ENCODE peak calls at places on chromosome 5, in ten cellular contexts. One of them, this sample, is unnamed.

GRCh38 chr5:54517174-54517511 is 416 bp upstream of the SNX18 start:
- DNase-seq in Peyer's patch: no peak
- DNase-seq in gastrocnemius medialis: no peak
- DNase-seq in stomach: no peak
- DNase-seq in uterus: no peak
- DNase-seq in spleen: no peak
- DNase-seq in breast epithelium: no peak
- DNase-seq in esophagus squamous epithelium: no peak
- DNase-seq in adrenal gland: no peak
- DNase-seq in heart left ventricle: no peak
- DNase-seq in this sample: no peak

GRCh38 chr5:96896806-96897205 is 20.5 kb downstream of the ERAP2 start:
- DNase-seq in esophagus squamous epithelium: no peak
- DNase-seq in adrenal gland: no peak
- DNase-seq in spleen: peak; percentile 86
- DNase-seq in heart left ventricle: no peak
- DNase-seq in breast epithelium: no peak
- DNase-seq in uterus: no peak
- DNase-seq in stomach: no peak
- DNase-seq in Peyer's patch: no peak
- DNase-seq in gastrocnemius medialis: no peak
- DNase-seq in this sample: no peak

GRCh38 chr5:123036391-123037103 is at the start of gene PPIC:
- DNase-seq in breast epithelium: peak; percentile 83
- DNase-seq in gastrocnemius medialis: peak; percentile 70
- DNase-seq in stomach: peak; percentile 89
- DNase-seq in uterus: peak; percentile 81
- DNase-seq in spleen: peak; percentile 81
- DNase-seq in esophagus squamous epithelium: no peak
- DNase-seq in heart left ventricle: peak; percentile 91
- DNase-seq in adrenal gland: peak; percentile 93
- DNase-seq in Peyer's patch: peak; percentile 95
- DNase-seq in this sample: peak; percentile 90

GRCh38 chr5:102654559-102655354 is 100.3 kb upstream of the PAM start:
- DNase-seq in spleen: no peak
- DNase-seq in esophagus squamous epithelium: no peak
- DNase-seq in stomach: no peak
- DNase-seq in breast epithelium: no peak
- DNase-seq in uterus: no peak
- DNase-seq in gastrocnemius medialis: no peak
- DNase-seq in Peyer's patch: no peak
- DNase-seq in adrenal gland: no peak
- DNase-seq in heart left ventricle: no peak
- DNase-seq in this sample: no peak

GRCh38 chr5:157520911-157521703 is 54.5 kb downstream of the ADAM19 start:
- DNase-seq in breast epithelium: no peak
- DNase-seq in stomach: no peak
- DNase-seq in esophagus squamous epithelium: no peak
- DNase-seq in gastrocnemius medialis: no peak
- DNase-seq in Peyer's patch: no peak
- DNase-seq in adrenal gland: peak; percentile 67
- DNase-seq in uterus: peak; percentile 37
- DNase-seq in heart left ventricle: peak; percentile 45
- DNase-seq in spleen: no peak
- DNase-seq in this sample: no peak

GRCh38 chr5:107401470-107402085 is 269.2 kb downstream of the EFNA5 start:
- DNase-seq in adrenal gland: no peak
- DNase-seq in Peyer's patch: no peak
- DNase-seq in heart left ventricle: no peak
- DNase-seq in breast epithelium: no peak
- DNase-seq in gastrocnemius medialis: no peak
- DNase-seq in stomach: no peak
- DNase-seq in uterus: no peak
- DNase-seq in spleen: no peak
- DNase-seq in esophagus squamous epithelium: no peak
- DNase-seq in this sample: no peak

GRCh38 chr5:171980729-171981128 is 25.7 kb downstream of the FBXW11 start:
- DNase-seq in uterus: no peak
- DNase-seq in stomach: no peak
- DNase-seq in Peyer's patch: no peak
- DNase-seq in spleen: no peak
- DNase-seq in esophagus squamous epithelium: no peak
- DNase-seq in breast epithelium: no peak
- DNase-seq in gastrocnemius medialis: no peak
- DNase-seq in heart left ventricle: no peak
- DNase-seq in adrenal gland: no peak
- DNase-seq in this sample: no peak

GRCh38 chr5:145101246-145101645 is 733.9 kb downstream of the PRELID2 start:
- DNase-seq in uterus: no peak
- DNase-seq in spleen: no peak
- DNase-seq in esophagus squamous epithelium: no peak
- DNase-seq in heart left ventricle: no peak
- DNase-seq in adrenal gland: no peak
- DNase-seq in breast epithelium: no peak
- DNase-seq in gastrocnemius medialis: no peak
- DNase-seq in Peyer's patch: no peak
- DNase-seq in stomach: no peak
- DNase-seq in this sample: peak; percentile 6

GRCh38 chr5:126031989-126032716 is 391.1 kb upstream of the GRAMD2B start:
- DNase-seq in stomach: peak; percentile 33
- DNase-seq in spleen: no peak
- DNase-seq in adrenal gland: peak; percentile 35
- DNase-seq in esophagus squamous epithelium: no peak
- DNase-seq in gastrocnemius medialis: no peak
- DNase-seq in breast epithelium: no peak
- DNase-seq in uterus: peak; percentile 23
- DNase-seq in heart left ventricle: peak; percentile 79
- DNase-seq in Peyer's patch: no peak
- DNase-seq in this sample: no peak

GRCh38 chr5:89417990-89418820 is 535.2 kb upstream of the MEF2C start:
- DNase-seq in gastrocnemius medialis: no peak
- DNase-seq in uterus: no peak
- DNase-seq in Peyer's patch: no peak
- DNase-seq in heart left ventricle: no peak
- DNase-seq in stomach: no peak
- DNase-seq in adrenal gland: no peak
- DNase-seq in spleen: no peak
- DNase-seq in esophagus squamous epithelium: no peak
- DNase-seq in breast epithelium: no peak
- DNase-seq in this sample: no peak

GRCh38 chr5:81626524-81626923 is 124.4 kb downstream of the SSBP2 start:
- DNase-seq in heart left ventricle: no peak
- DNase-seq in adrenal gland: no peak
- DNase-seq in stomach: no peak
- DNase-seq in spleen: no peak
- DNase-seq in Peyer's patch: no peak
- DNase-seq in gastrocnemius medialis: no peak
- DNase-seq in uterus: no peak
- DNase-seq in breast epithelium: no peak
- DNase-seq in esophagus squamous epithelium: no peak
- DNase-seq in this sample: no peak

GRCh38 chr5:146475906-146476305 is 28.8 kb downstream of the TCERG1 start:
- DNase-seq in gastrocnemius medialis: no peak
- DNase-seq in Peyer's patch: no peak
- DNase-seq in breast epithelium: no peak
- DNase-seq in adrenal gland: no peak
- DNase-seq in stomach: no peak
- DNase-seq in spleen: no peak
- DNase-seq in esophagus squamous epithelium: no peak
- DNase-seq in heart left ventricle: no peak
- DNase-seq in uterus: no peak
- DNase-seq in this sample: no peak

DNA sequence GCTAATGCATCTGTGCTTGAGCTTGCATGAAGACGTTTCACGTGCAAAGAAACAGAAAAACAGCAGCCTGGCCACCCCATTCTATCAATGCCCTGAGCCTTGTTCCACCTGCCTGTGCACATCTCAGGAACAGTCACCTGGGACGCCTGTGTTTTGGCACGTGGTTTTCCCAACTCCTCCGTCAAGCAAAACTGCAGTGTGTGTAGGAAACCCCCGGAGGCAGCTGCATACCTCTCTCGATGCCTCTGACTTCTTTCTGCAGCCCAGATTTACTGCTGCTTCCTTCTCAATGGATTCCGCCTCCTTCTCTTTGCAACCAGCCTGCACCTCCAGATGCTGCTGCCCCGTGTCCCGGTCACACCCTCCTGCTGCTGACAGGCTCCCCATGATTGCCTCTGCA is 395.7 kb upstream of the IRX1 start:
- DNase-seq in stomach: no peak
- DNase-seq in breast epithelium: no peak
- DNase-seq in heart left ventricle: no peak
- DNase-seq in spleen: no peak
- DNase-seq in Peyer's patch: no peak
- DNase-seq in gastrocnemius medialis: no peak
- DNase-seq in adrenal gland: no peak
- DNase-seq in uterus: no peak
- DNase-seq in esophagus squamous epithelium: no peak
- DNase-seq in this sample: no peak
- H3K27me3 ChIP-seq in stomach: peaks cover 56% of the 10 kb centered on the region
- H3K27me3 ChIP-seq in breast epithelium: peaks cover 35% of the 10 kb centered on the region
- H3K27me3 ChIP-seq in heart left ventricle: peaks cover 20% of the 10 kb centered on the region
- H3K27me3 ChIP-seq in spleen: no peaks in the 10 kb centered on the region
- H3K27me3 ChIP-seq in Peyer's patch: no peaks in the 10 kb centered on the region
- H3K27me3 ChIP-seq in gastrocnemius medialis: peaks cover 20% of the 10 kb centered on the region
- H3K27me3 ChIP-seq in adrenal gland: no peaks in the 10 kb centered on the region
- H3K27me3 ChIP-seq in uterus: no peaks in the 10 kb centered on the region
- H3K27me3 ChIP-seq in esophagus squamous epithelium: peaks cover 65% of the 10 kb centered on the region
- H3K27me3 ChIP-seq in this sample: no peaks in the 10 kb centered on the region

GRCh38 chr5:179044765-179045164 is 15.4 kb upstream of the ZNF354C start:
- DNase-seq in heart left ventricle: no peak
- DNase-seq in breast epithelium: no peak
- DNase-seq in gastrocnemius medialis: no peak
- DNase-seq in spleen: no peak
- DNase-seq in adrenal gland: no peak
- DNase-seq in stomach: no peak
- DNase-seq in uterus: no peak
- DNase-seq in esophagus squamous epithelium: no peak
- DNase-seq in Peyer's patch: no peak
- DNase-seq in this sample: no peak
- H3K9me3 ChIP-seq in heart left ventricle: no peaks in the 10 kb centered on the region
- H3K9me3 ChIP-seq in breast epithelium: peaks cover 36% of the 10 kb centered on the region
- H3K9me3 ChIP-seq in gastrocnemius medialis: no peaks in the 10 kb centered on the region
- H3K9me3 ChIP-seq in spleen: peaks cover 88% of the 10 kb centered on the region
- H3K9me3 ChIP-seq in adrenal gland: peaks cover 10% of the 10 kb centered on the region
- H3K9me3 ChIP-seq in stomach: peaks cover 38% of the 10 kb centered on the region
- H3K9me3 ChIP-seq in uterus: no peaks in the 10 kb centered on the region
- H3K9me3 ChIP-seq in esophagus squamous epithelium: no peaks in the 10 kb centered on the region
- H3K9me3 ChIP-seq in Peyer's patch: no peaks in the 10 kb centered on the region
- H3K9me3 ChIP-seq in this sample: peaks cover 25% of the 10 kb centered on the region

DNA sequence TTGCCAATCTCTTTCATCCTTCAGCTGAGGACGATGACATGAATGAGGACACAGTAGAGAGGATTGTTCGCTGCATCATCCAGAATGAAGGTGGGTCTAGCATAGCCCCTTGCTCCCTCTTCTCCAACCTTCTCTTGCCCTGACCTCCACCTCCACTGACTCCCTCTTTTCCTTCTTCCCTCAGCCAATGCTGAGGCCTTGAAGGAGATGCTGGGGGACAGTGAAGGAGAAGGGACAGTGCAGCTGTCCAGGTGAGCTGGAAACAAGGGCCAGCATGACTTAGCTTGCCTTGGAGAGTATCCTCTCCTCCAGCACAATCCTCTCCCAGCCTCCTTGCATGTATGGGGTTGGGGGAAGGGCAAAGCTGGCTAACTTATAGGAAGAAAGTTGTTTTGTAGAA is 2.0 kb downstream of the RELL2 start:
- DNase-seq in uterus: no peak
- DNase-seq in stomach: no peak
- DNase-seq in breast epithelium: no peak
- DNase-seq in spleen: no peak
- DNase-seq in esophagus squamous epithelium: no peak
- DNase-seq in gastrocnemius medialis: no peak
- DNase-seq in heart left ventricle: no peak
- DNase-seq in adrenal gland: no peak
- DNase-seq in Peyer's patch: no peak
- DNase-seq in this sample: no peak
- TF ChIP-seq POLR2A in uterus: no peak
- TF ChIP-seq POLR2A in stomach: no peak
- TF ChIP-seq POLR2A in breast epithelium: no peak
- TF ChIP-seq POLR2A in spleen: no peak
- TF ChIP-seq POLR2A in esophagus squamous epithelium: no peak
- TF ChIP-seq POLR2A in gastrocnemius medialis: no peak
- TF ChIP-seq POLR2A in heart left ventricle: no peak
- TF ChIP-seq POLR2A in adrenal gland: no peak
- TF ChIP-seq POLR2A in Peyer's patch: no peak
- TF ChIP-seq POLR2A in this sample: no peak

GRCh38 chr5:174755103-174755502 is 30.7 kb downstream of the MSX2 start:
- DNase-seq in heart left ventricle: no peak
- DNase-seq in spleen: no peak
- DNase-seq in uterus: no peak
- DNase-seq in gastrocnemius medialis: no peak
- DNase-seq in esophagus squamous epithelium: no peak
- DNase-seq in breast epithelium: no peak
- DNase-seq in Peyer's patch: no peak
- DNase-seq in stomach: no peak
- DNase-seq in adrenal gland: no peak
- DNase-seq in this sample: no peak

GRCh38 chr5:174752121-174752520 is 27.7 kb downstream of the MSX2 start:
- DNase-seq in heart left ventricle: no peak
- DNase-seq in Peyer's patch: no peak
- DNase-seq in esophagus squamous epithelium: no peak
- DNase-seq in gastrocnemius medialis: no peak
- DNase-seq in uterus: no peak
- DNase-seq in stomach: no peak
- DNase-seq in spleen: no peak
- DNase-seq in breast epithelium: no peak
- DNase-seq in adrenal gland: no peak
- DNase-seq in this sample: no peak

GRCh38 chr5:174745495-174745894 is 21.1 kb downstream of the MSX2 start:
- DNase-seq in gastrocnemius medialis: no peak
- DNase-seq in uterus: no peak
- DNase-seq in heart left ventricle: no peak
- DNase-seq in Peyer's patch: no peak
- DNase-seq in esophagus squamous epithelium: no peak
- DNase-seq in adrenal gland: no peak
- DNase-seq in stomach: no peak
- DNase-seq in spleen: no peak
- DNase-seq in breast epithelium: no peak
- DNase-seq in this sample: no peak

GRCh38 chr5:174751154-174751990 is 27.0 kb downstream of the MSX2 start:
- DNase-seq in stomach: no peak
- DNase-seq in breast epithelium: no peak
- DNase-seq in heart left ventricle: no peak
- DNase-seq in gastrocnemius medialis: no peak
- DNase-seq in spleen: no peak
- DNase-seq in esophagus squamous epithelium: no peak
- DNase-seq in adrenal gland: no peak
- DNase-seq in Peyer's patch: no peak
- DNase-seq in uterus: no peak
- DNase-seq in this sample: no peak

DNA sequence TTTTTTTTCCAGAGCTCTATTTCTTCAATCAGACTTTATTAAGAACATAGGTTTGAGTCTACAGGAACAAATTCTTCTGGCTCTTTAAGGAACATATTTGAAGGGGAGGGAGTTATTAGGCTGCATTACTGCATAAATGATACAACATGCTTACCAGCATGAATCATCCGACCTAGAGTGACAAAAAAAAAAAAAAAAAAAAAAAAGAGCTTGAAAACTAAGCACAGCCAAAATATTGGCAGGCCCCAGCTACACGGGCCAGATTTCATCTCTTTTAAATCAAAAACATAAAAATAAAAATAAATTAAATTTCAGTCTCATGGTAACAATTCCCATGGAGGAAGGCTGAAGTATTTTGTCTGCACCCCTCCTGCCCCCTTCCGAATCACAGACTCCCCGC is 26.3 kb downstream of the MSX2 start:
- DNase-seq in breast epithelium: no peak
- DNase-seq in heart left ventricle: no peak
- DNase-seq in uterus: no peak
- DNase-seq in gastrocnemius medialis: no peak
- DNase-seq in stomach: no peak
- DNase-seq in spleen: no peak
- DNase-seq in Peyer's patch: no peak
- DNase-seq in adrenal gland: no peak
- DNase-seq in esophagus squamous epithelium: no peak
- DNase-seq in this sample: no peak
- H3K27me3 ChIP-seq in breast epithelium: peaks cover 28% of the 10 kb centered on the region
- H3K27me3 ChIP-seq in heart left ventricle: peaks cover 23% of the 10 kb centered on the region
- H3K27me3 ChIP-seq in uterus: no peaks in the 10 kb centered on the region
- H3K27me3 ChIP-seq in gastrocnemius medialis: peaks cover 35% of the 10 kb centered on the region
- H3K27me3 ChIP-seq in stomach: peaks cover 92% of the 10 kb centered on the region
- H3K27me3 ChIP-seq in spleen: peaks cover 25% of the 10 kb centered on the region
- H3K27me3 ChIP-seq in Peyer's patch: no peaks in the 10 kb centered on the region
- H3K27me3 ChIP-seq in adrenal gland: peaks cover 42% of the 10 kb centered on the region
- H3K27me3 ChIP-seq in esophagus squamous epithelium: peaks cover 77% of the 10 kb centered on the region
- H3K27me3 ChIP-seq in this sample: peaks cover 4% of the 10 kb centered on the region